ENCODE peak calls at places on chromosomes 2 and 18, in five cellular contexts. M, Z, F, G and V are unnamed samples. For H3K36me3 and H3K79me2, the result is how much of the 10 kb centered on the place peaks cover.

GRCh38 chr2:20578895-20579825 is 71.7 kb downstream of the HS1BP3 start:
- DNase-seq in G (peak), F (peak), Z (no peak), M (peak), V (peak)

GRCh38 chr2:96123936-96124335 is 7.6 kb upstream of the ADRA2B start:
- DNase-seq in M (no peak), Z (no peak), F (no peak), G (no peak), V (no peak)

GRCh38 chr2:23563673-23564617 is 179.0 kb downstream of the KLHL29 start:
- DNase-seq in M (peak), G (peak), F (peak), Z (peak), V (peak)

GRCh38 chr2:97748397-97748796 is 35.0 kb downstream of the ZAP70 start:
- DNase-seq in F (peak), M (no peak), Z (peak), G (peak), V (peak)

GRCh38 chr2:118056165-118056534 is 32.1 kb upstream of the INSIG2 start:
- DNase-seq in Z (no peak), M (no peak), F (no peak), G (no peak), V (no peak)

GRCh38 chr2:240611601-240612210 is 13.6 kb upstream of the GPR35 start:
- DNase-seq in M (no peak), G (no peak), Z (no peak), F (no peak), V (no peak)

GRCh38 chr18:25648724-25649260 is 296.8 kb upstream of the ZNF521 start:
- DNase-seq in Z (no peak), G (no peak), M (no peak), F (no peak), V (no peak)

GRCh38 chr18:12288406-12288762 is 19.7 kb upstream of the TUBB6 start:
- DNase-seq in F (peak), M (no peak), Z (no peak), G (no peak), V (peak)

GRCh38 chr2:206083602-206084467 is 2.1 kb downstream of the INO80D start:
- DNase-seq in Z (peak), F (peak), M (peak), G (no peak), V (no peak)

GRCh38 chr2:134288814-134289213 is 34.9 kb downstream of the MGAT5 start:
- DNase-seq in F (no peak), M (no peak), G (no peak), Z (no peak), V (no peak)

GRCh38 chr2:12347049-12347448 is 369.7 kb upstream of the TRIB2 start:
- DNase-seq in Z (no peak), M (peak), F (no peak), G (no peak), V (no peak)

GRCh38 chr2:219596954-219597551 is 604 bp upstream of the STK11IP start:
- DNase-seq in M (no peak), F (peak), Z (no peak), G (peak), V (peak)

GRCh38 chr2:212249451-212249850 is 289.2 kb downstream of the ERBB4 start:
- DNase-seq in G (no peak), Z (no peak), F (peak), M (no peak), V (no peak)

GRCh38 chr2:10900216-10901109 is 11.3 kb upstream of the KCNF1 start:
- DNase-seq in G (peak), M (peak), Z (no peak), F (no peak), V (peak)

GRCh38 chr2:221570321-221571107 is 1.6 kb downstream of the EPHA4 start:
- DNase-seq in G (peak), M (peak), Z (peak), F (peak), V (no peak)

GRCh38 chr18:3529597-3529996 is 79.6 kb downstream of the TGIF1 start:
- DNase-seq in M (no peak), F (no peak), G (no peak), Z (no peak), V (no peak)

GRCh38 chr2:196487426-196487825 is 152.1 kb upstream of the CCDC150 start:
- DNase-seq in M (no peak), F (no peak), Z (no peak), G (no peak), V (no peak)

GRCh38 chr2:45585267-45585861 is 25.7 kb downstream of the SRBD1 start:
- DNase-seq in M (peak), F (peak), Z (peak), G (peak), V (peak)

GRCh38 chr2:215833531-215834162 is 179.7 kb downstream of the MREG start:
- DNase-seq in M (peak), G (no peak), Z (no peak), F (peak), V (no peak)

GRCh38 chr18:36360256-36360909 is 62.9 kb downstream of the FHOD3 start:
- DNase-seq in G (no peak), F (no peak), M (no peak), Z (no peak), V (no peak)

GRCh38 chr2:105598404-105598803 is 146.3 kb upstream of the NCK2 start:
- DNase-seq in F (no peak), G (no peak), Z (no peak), M (no peak), V (no peak)

GRCh38 chr2:144331652-144332355 is 188.1 kb downstream of the ZEB2 start:
- DNase-seq in Z (peak), F (peak), M (no peak), G (peak), V (peak)

GRCh38 chr2:43086451-43087221 is 139.8 kb downstream of the ZFP36L2 start:
- DNase-seq in G (no peak), M (peak), F (peak), Z (peak), V (peak)

GRCh38 chr2:20448246-20449046 is 1.6 kb downstream of the RHOB start:
- DNase-seq in F (no peak), M (no peak), G (no peak), Z (peak), V (no peak)

GRCh38 chr18:45993441-45993840 is 26.3 kb upstream of the EPG5 start:
- DNase-seq in M (peak), F (no peak), G (no peak), Z (no peak), V (peak)

GRCh38 chr2:23519334-23519651 is 134.3 kb downstream of the KLHL29 start:
- DNase-seq in F (no peak), Z (no peak), M (no peak), G (no peak), V (no peak)

GRCh38 chr2:35228584-35228983 is 1127.0 kb upstream of the CRIM1 start:
- DNase-seq in G (no peak), F (peak), M (no peak), Z (no peak), V (no peak)

GRCh38 chr2:77054938-77055337 is 467.2 kb downstream of the LRRTM4 start:
- DNase-seq in F (peak), M (no peak), G (no peak), Z (peak), V (no peak)

GRCh38 chr18:24063121-24063731 is 48.7 kb downstream of the TTC39C start:
- DNase-seq in F (no peak), Z (no peak), G (no peak), M (peak), V (no peak)

GRCh38 chr2:165573534-165574461 is 104.3 kb downstream of the CSRNP3 start:
- DNase-seq in Z (peak), M (peak), F (peak), G (peak), V (peak)

GRCh38 chr2:109032229-109032800 is 43.3 kb upstream of the EDAR start:
- DNase-seq in M (no peak), Z (no peak), G (no peak), F (no peak), V (no peak)

GRCh38 chr2:119478188-119479065 is 45.9 kb downstream of the SCTR start:
- DNase-seq in G (no peak), M (no peak), Z (no peak), F (no peak), V (no peak)

GRCh38 chr2:176682278-176682677 is 413.0 kb downstream of the MTX2 start:
- DNase-seq in G (no peak), Z (no peak), F (no peak), M (no peak), V (no peak)

GRCh38 chr2:176567361-176567760 is 298.1 kb downstream of the MTX2 start:
- DNase-seq in M (no peak), Z (no peak), F (no peak), G (no peak), V (peak)

GRCh38 chr2:101887328-101887727 is 104.4 kb upstream of the IL1R2 start:
- DNase-seq in M (no peak), Z (no peak), G (no peak), F (no peak), V (no peak)

GRCh38 chr2:101882948-101883347 is 108.8 kb upstream of the IL1R2 start:
- DNase-seq in F (no peak), Z (no peak), G (no peak), M (no peak), V (no peak)

GRCh38 chr2:101884423-101884822 is 107.3 kb upstream of the IL1R2 start:
- DNase-seq in F (no peak), M (no peak), Z (no peak), G (no peak), V (no peak)

GRCh38 chr2:101881131-101881530 is 110.6 kb upstream of the IL1R2 start:
- DNase-seq in F (no peak), Z (no peak), G (no peak), M (no peak), V (no peak)

GRCh38 chr2:101883860-101884259 is 107.9 kb upstream of the IL1R2 start:
- DNase-seq in F (peak), M (peak), G (peak), Z (peak), V (peak)
- H3K36me3 ChIP-seq in F (under half), M (under half), G (half or more), Z (under half), V (under half)

GRCh38 chr18:9178557-9178956 is 42.0 kb downstream of the ANKRD12 start:
- DNase-seq in F (no peak), G (no peak), Z (no peak), M (no peak), V (no peak)

GRCh38 chr18:9184998-9185613 is 48.5 kb downstream of the ANKRD12 start:
- DNase-seq in F (no peak), G (no peak), Z (no peak), M (no peak), V (no peak)

GRCh38 chr18:9182852-9183399 is 46.3 kb downstream of the ANKRD12 start:
- DNase-seq in G (no peak), Z (no peak), M (no peak), F (no peak), V (no peak)

GRCh38 chr18:9177466-9177865 is 40.9 kb downstream of the ANKRD12 start:
- DNase-seq in F (no peak), G (no peak), Z (no peak), M (no peak), V (no peak)

GRCh38 chr18:9181275-9181674 is 44.7 kb downstream of the ANKRD12 start:
- DNase-seq in G (no peak), M (no peak), F (no peak), Z (no peak), V (no peak)
- H3K79me2 ChIP-seq in G (half or more), M (half or more), F (half or more), Z (under half), V (under half)

DNA sequence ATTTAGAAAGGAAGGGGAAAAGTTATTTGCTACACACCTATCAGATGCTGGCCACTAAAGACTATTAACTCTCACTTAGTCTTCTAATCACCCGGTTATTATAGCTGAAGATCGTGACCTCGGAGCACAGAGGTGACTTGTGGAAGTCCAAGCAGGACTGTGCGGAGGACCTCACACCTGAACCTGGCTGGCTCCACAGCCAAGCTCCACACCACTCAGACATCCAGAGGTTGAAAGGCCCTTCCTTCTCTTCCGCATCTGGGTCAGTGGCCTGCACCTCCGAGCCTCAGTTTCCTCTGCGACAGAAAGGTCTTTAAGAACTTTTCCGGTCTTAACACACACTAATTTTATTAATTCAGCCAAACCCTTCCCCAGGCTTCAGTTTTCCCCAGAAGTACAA is 57.9 kb downstream of the TNS1 start:
- DNase-seq in F (no peak), M (no peak), Z (no peak), G (no peak), V (no peak)
- H3K4me3 ChIP-seq in F (no peak), M (no peak), Z (no peak), G (no peak), V (no peak)

DNA sequence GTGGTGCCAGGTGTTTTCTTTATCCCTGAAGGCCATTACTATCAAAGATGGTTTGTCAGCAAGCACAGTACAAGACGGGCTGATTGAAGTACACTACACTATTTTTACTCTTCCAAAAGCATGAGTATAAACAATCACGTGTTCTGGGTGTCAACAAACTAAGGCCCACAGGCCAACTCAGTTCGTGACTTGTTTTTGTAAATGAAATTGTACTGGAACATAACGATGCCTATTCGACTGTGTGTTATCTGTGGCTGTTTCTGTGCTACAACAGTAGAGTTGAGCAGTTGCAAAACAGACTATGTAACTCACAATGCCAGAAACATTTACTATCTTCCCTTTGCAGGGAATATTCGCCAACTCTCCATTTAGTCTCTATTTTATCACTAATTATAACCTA is 12.3 kb downstream of the MRPS5 start:
- DNase-seq in G (no peak), F (no peak), M (no peak), Z (no peak), V (no peak)
- H3K36me3 ChIP-seq in G (half or more), F (half or more), M (under half), Z (under half), V (under half)

DNA sequence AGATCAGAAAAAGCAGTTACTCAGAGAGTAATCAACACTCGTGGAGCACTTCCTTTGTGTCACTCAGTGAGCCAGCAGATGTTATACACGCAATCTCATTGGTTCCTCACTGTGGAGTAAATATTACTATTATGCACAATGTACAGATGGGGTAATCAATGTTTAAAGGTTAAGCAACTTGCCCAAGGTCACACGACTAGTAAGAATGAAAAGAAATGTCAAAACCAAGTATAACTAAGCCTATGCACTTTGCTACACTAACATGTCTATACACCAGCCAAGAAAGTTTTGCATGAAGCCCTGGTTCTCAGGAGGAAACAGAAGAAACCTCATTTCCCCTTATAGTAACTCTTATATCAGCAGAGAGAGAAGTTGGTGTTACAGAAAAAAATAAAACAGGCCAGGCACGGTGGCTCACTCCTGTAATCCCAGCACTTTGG is 5.4 kb downstream of the METTL21A start:
- DNase-seq in Z (no peak), M (no peak), G (no peak), F (no peak), V (no peak)
- H3K79me2 ChIP-seq in Z (under half), M (under half), G (under half), F (under half), V (under half)

GRCh38 chr18:69400253-69400975 is at the start of gene DOK6:
- DNase-seq in M (peak), F (peak), G (peak), Z (peak), V (no peak)

GRCh38 chr18:69399253-69399652 is 1.4 kb upstream of the DOK6 start:
- DNase-seq in Z (peak), F (peak), M (no peak), G (no peak), V (no peak)

GRCh38 chr18:69402219-69402989 is 1.7 kb downstream of the DOK6 start:
- DNase-seq in G (no peak), Z (peak), M (no peak), F (peak), V (no peak)

GRCh38 chr18:69400976-69401474 is 337 bp downstream of the DOK6 start:
- DNase-seq in Z (peak), F (peak), G (peak), M (no peak), V (no peak)

DNA sequence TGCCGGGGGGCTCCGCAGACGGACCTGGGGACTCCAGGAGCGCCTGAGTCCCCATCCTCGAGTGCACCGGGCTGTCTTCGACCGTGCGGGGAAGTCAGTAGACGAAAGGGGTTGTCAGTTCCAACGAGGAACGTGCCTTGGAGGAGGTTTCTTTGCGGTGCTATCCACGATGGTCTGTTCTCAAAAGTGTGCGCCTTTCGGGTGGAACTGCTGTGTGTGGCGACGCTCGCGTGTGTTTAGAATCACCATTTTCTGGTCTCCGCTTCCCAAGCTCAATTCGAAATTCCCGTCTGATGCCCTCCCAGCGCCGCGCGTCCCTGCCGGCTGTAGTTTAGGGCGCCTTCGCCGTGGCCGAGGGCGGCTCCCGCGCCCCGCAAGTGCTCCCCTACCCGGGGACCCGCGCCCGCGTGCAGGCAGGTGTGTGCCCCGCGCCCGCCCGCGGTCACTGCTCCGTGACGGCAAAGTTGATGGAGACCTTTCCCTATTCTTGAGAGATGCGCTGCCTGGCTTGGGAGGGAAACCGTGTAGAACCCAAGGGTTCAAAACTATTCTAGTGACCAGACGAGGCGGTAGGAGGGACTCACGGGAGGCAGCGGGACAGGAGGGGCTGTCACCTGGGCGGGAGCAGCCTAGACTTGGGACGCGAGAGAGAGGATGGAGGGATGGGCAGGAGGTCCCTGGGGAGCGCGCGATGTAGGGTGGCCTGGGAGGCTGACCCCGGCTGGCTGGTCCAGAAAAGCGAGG is 959 bp downstream of the DOK6 start:
- DNase-seq in Z (peak), G (peak), M (no peak), F (peak), V (no peak)
- H3K4me3 ChIP-seq in Z (peak), G (peak), M (no peak), F (peak), V (peak)

DNA sequence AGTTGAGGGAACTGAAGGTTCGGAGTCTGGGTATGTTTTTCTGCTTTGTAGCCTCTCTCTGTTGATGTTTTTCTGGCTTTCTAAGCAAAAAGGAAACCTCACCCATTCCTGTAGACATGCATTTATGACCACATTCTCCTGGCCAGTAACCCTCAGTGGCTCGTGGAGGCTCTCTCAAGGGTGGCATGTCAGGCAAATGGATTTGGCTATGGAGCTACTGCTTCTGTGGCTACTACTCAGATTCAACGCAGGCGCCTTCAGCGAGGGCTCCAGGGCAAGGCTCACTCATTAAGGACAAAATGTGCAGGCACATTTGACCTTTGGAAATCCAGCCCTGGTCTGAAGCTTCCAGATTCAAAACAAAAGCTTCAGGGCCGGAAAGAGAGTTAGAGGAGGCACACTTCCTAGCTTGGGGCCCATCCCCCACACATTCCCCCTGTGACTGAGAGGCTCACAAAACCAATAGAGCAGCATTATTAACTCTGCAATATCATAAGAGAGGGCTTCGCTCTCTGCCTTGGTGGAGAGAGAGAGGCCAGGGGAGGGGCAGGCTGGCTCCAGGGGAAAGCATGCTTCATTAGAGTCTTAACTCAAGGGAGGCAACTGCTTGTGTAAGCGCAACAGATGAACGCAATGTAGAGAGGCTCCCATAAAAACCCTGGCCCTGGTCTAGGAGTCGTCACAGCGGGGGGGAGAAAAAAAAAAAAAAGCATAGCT is 22.1 kb downstream of the KLF7 start:
- DNase-seq in M (no peak), G (no peak), F (peak), Z (peak), V (no peak)
- H3K36me3 ChIP-seq in M (under half), G (under half), F (under half), Z (under half), V (under half)